ENCODE peak calls at places on chromosomes 12 and 14, in five cellular contexts. J is GM06990, U is bronchial epithelial cell, X is lower lobe of right lung, V is uterus. R is an unnamed sample. For H3K27me3, the result is how much of the 10 kb centered on the place peaks cover.

GRCh38 chr12:63045020-63045860 is 105.8 kb downstream of the AVPR1A start:
- DNase-seq in J (no peak), U (peak), X (no peak), V (no peak), R (no peak)

GRCh38 chr14:77593501-77593911 is 22.9 kb downstream of the SPTLC2 start:
- DNase-seq in J (peak), U (peak), X (no peak), V (no peak), R (no peak)

GRCh38 chr14:50957296-50957695 is 13.0 kb upstream of the PYGL start:
- DNase-seq in J (no peak), U (no peak), X (no peak), V (no peak), R (no peak)

GRCh38 chr12:82412246-82412645 is 53.9 kb downstream of the METTL25 start:
- DNase-seq in J (no peak), U (peak), X (no peak), V (no peak), R (no peak)

GRCh38 chr12:79662046-79662811 is 28.5 kb downstream of the PAWR start:
- DNase-seq in J (no peak), U (no peak), X (no peak), V (no peak), R (no peak)

GRCh38 chr14:65881642-65882041 is 469.1 kb downstream of the FUT8 start:
- DNase-seq in J (no peak), U (no peak), X (no peak), V (no peak), R (no peak)

GRCh38 chr14:91649930-91650329 is 82.0 kb downstream of the CATSPERB start:
- DNase-seq in J (no peak), U (peak), X (no peak), V (no peak), R (no peak)

GRCh38 chr14:36443374-36443773 is 76.7 kb downstream of the NKX2-1 start:
- DNase-seq in J (no peak), U (no peak), X (no peak), V (no peak), R (no peak)

GRCh38 chr12:116559330-116560080 is at the start of gene MAP1LC3B2:
- DNase-seq in J (peak), U (peak), X (peak), V (no peak), R (peak)

GRCh38 chr14:54803396-54803795 is 99.2 kb downstream of the GCH1 start:
- DNase-seq in J (no peak), U (no peak), X (no peak), V (no peak), R (no peak)

GRCh38 chr12:111393700-111394275 is 11.9 kb upstream of the SH2B3 start:
- DNase-seq in J (no peak), U (no peak), X (peak), V (no peak), R (no peak)

GRCh38 chr14:94111276-94112095 is 950 bp downstream of the IFI27 start:
- DNase-seq in J (no peak), U (no peak), X (no peak), V (no peak), R (no peak)

DNA sequence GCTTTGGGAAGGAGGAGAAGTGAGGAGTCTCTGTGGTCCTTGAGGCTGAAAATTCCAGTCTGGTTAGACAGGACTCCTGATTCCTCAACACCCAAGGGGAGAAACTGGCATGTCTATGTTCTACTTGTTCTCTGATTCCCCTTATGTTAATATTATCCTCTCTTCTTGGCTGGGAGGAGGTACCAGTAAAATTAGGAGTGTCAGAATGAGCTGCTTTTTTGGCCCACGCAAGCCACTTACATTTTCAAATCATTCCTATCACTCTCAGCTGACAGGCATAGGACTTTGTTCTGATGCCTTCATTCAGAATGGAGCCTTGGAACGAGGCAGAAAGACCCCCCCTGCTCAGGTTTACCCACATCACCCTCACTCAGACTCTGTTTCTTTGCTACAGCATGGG is 1077.2 kb downstream of the BCL11B start:
- DNase-seq in J (no peak), U (no peak), X (no peak), V (no peak), R (no peak)
- H3K27me3 ChIP-seq in J (under half), U (under half), X (under half), V (under half), R (under half)

GRCh38 chr12:120689397-120690082 is 2.6 kb downstream of the MLEC start:
- DNase-seq in J (no peak), U (no peak), X (no peak), V (no peak), R (no peak)
- H3K4me3 ChIP-seq in J (peak), U (no peak), X (peak), V (no peak), R (no peak)

DNA sequence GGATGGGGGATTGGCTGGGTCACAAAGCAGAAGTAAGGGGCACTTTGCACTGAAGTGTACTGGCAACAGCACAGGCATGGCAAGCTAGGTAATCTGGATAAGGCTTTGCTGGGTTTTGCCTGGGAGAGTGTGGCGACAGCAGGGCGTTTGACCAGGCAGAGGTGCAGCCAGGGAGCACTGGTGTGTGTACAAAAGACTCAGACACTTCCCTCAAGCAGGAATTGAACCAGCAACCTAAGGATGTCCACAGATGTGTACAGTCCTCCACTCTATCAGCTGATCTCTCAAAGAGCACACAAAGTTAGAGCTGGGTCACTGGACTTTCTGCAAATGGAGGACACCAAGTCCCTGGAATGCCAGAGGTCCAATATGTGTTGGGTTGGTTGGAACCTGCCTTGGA is 15.4 kb upstream of the RNASE4 start:
- DNase-seq in J (no peak), U (no peak), X (no peak), V (no peak), R (no peak)
- H3K27me3 ChIP-seq in J (under half), U (under half), X (under half), V (under half), R (under half)

GRCh38 chr12:102653406-102653805 is 173.0 kb upstream of the IGF1 start:
- DNase-seq in J (no peak), U (no peak), X (no peak), V (no peak), R (no peak)
- H3K4me3 ChIP-seq in J (no peak), U (no peak), X (no peak), V (no peak), R (no peak)

GRCh38 chr12:130482448-130482847 is 144.8 kb downstream of the PIWIL1 start:
- DNase-seq in J (no peak), U (no peak), X (no peak), V (no peak), R (no peak)

GRCh38 chr12:130485291-130486145 is 147.8 kb downstream of the PIWIL1 start:
- DNase-seq in J (no peak), U (no peak), X (no peak), V (no peak), R (no peak)

GRCh38 chr12:130484221-130484620 is 146.5 kb downstream of the PIWIL1 start:
- DNase-seq in J (no peak), U (no peak), X (no peak), V (no peak), R (no peak)

GRCh38 chr12:130481392-130481879 is 143.7 kb downstream of the PIWIL1 start:
- DNase-seq in J (peak), U (no peak), X (no peak), V (no peak), R (no peak)

DNA sequence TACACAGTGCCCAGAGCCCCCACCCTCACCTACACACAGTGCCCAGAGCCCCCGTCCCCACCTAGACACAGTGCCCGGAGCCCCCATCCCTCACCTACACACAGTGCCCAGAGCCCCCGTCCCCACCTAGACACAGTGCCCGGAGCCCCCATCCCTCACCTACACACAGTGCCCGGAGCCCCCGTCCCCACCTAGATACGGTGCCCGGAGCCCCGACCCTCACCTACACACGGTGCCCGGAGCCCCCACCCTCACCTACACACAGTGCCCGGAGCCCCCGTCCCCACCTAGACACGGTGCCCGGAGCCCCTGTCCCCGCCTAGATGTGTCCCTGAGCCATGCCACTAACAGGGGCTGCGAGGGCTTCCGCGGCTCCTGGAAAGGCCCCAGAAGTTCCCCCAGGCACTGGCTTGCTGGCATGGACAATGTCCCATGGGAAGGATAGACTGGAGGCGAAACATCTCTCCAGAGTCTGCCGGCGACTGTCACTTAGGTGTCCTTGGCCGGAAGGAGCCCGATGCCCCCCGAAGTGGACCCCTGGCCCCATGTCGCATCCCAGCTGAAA is 146.0 kb downstream of the PIWIL1 start:
- DNase-seq in J (no peak), U (no peak), X (no peak), V (no peak), R (no peak)
- H3K27me3 ChIP-seq in J (under half), U (under half), X (under half), V (under half), R (under half)

DNA sequence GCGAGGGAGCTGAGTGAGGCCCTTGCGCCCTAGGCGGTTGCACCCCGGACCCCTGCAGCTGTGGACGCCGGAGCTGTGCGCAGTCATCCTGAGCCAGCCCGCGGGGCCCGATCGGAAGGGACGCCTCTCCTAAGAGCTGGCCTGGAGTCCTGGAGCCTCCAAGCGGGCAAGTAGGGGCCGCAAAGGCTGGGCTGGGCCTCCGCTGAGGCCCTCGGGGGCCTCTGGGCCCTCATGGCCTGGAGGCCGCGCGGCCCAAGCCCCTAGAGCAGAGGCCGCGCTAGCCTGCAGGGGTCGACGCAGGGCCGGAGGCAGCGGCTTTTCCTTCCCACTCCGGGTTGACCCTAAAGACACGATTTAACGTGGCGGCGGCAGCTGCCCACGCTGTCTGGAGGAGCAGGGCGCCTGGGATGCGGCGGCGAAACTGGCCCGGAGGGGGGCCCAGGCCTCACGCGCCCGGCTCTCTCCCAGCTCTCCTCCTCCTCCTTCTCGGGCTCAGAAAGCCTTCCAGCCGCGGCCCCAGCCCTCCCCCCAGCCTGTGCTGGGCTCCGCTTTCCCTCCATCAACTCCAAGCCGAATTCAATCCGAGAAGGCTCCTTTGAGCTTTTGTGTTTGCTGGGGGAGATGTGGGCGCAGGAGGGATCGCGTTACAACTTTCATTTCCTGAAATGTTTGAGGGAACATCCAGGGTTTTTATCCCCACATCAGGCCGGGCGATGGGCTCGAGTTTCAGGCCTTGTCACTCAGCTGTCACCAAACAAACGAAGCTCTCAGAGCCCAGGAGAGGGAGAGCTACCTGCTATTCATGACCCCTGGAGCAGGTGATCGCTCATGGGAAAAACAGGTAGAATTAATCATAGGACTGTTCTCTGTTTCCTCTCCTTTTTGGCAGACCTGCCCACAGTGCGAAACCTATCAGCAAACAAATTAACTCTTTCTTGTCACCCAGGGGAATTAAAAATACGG is 11.5 kb downstream of the SIX1 start:
- DNase-seq in J (no peak), U (peak), X (no peak), V (no peak), R (no peak)
- H3K4me3 ChIP-seq in J (no peak), U (peak), X (peak), V (peak), R (peak)

GRCh38 chr12:132227156-132227555 is 82.9 kb downstream of the NOC4L start:
- DNase-seq in J (no peak), U (no peak), X (no peak), V (no peak), R (no peak)
- H3K27me3 ChIP-seq in J (under half), U (under half), X (under half), V (under half), R (under half)

DNA sequence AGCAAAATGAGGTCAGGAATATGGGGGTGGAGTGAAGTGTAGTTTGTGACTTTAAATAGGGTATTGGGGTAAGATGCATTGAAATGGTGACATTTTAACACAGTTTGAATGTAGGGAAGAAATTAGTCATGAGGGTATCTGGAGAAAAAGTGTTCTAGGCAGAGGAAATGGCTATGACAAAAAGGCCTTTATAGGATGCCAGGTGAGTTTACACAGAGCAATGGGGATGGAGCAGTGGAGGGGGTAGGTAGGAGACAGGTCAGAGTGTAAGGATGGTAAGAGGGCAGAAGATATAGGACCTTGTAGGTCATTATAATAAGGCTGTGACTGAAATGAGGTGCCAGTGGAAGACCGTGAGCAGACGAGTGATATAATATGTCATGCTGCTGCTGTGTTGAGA is 30.4 kb downstream of the HEATR5A start:
- DNase-seq in J (no peak), U (no peak), X (no peak), V (no peak), R (no peak)
- H3K4me3 ChIP-seq in J (no peak), U (no peak), X (no peak), V (no peak), R (no peak)

GRCh38 chr12:46200551-46200950 is 68.3 kb downstream of the SLC38A1 start:
- DNase-seq in J (no peak), U (no peak), X (no peak), V (no peak), R (no peak)
- H3K27me3 ChIP-seq in J (under half), U (under half), X (under half), V (under half), R (under half)

GRCh38 chr14:22070119-22070982 is 396.7 kb upstream of the OR4E1 start:
- DNase-seq in J (no peak), U (peak), X (peak), V (no peak), R (no peak)
- H3K4me3 ChIP-seq in J (no peak), U (no peak), X (peak), V (no peak), R (no peak)

R was measured in dorsolateral prefrontal cortex.